ENCODE peak calls at places on chromosomes 4 and X, in six cellular contexts. N is endodermal cell, I is MM.1S, R is endothelial cell of umbilical vein, L is colonic mucosa, P is fibroblast of lung. E is an unnamed sample. For H3K4me1, the result is how much of the 10 kb centered on the place peaks cover.

GRCh38 chrX:69535661-69536060 is 31.5 kb downstream of the NALF2 start:
- DNase-seq in L (no peak), I (no peak), P (no peak), R (no peak), N (peak), E (no peak)

GRCh38 chr4:104826171-104826570 is 320.5 kb upstream of the TET2 start:
- DNase-seq in P (no peak), N (no peak), L (no peak), I (no peak), R (no peak), E (no peak)

GRCh38 chrX:119870626-119871131 is 854 bp downstream of the RNF113A start:
- DNase-seq in I (no peak), N (peak), R (peak), L (peak), P (peak), E (peak)

GRCh38 chrX:140467211-140467610 is 37.7 kb downstream of the SOX3 start:
- DNase-seq in P (peak), N (no peak), L (no peak), I (no peak), R (no peak), E (no peak)

GRCh38 chr4:118821590-118822293 is 14.2 kb downstream of the SEC24D start:
- DNase-seq in R (no peak), N (no peak), L (no peak), I (no peak), P (no peak), E (peak)

GRCh38 chr4:118338981-118339765 is 13.6 kb downstream of the PRSS12 start:
- DNase-seq in I (no peak), P (peak), L (no peak), R (peak), N (no peak), E (peak)

GRCh38 chr4:61896717-61897116 is 696.6 kb downstream of the ADGRL3 start:
- DNase-seq in N (no peak), R (no peak), P (no peak), L (no peak), I (no peak), E (no peak)

GRCh38 chr4:27844359-27844758 is 983.7 kb downstream of the STIM2 start:
- DNase-seq in P (peak), L (no peak), N (no peak), I (no peak), R (no peak), E (peak)

GRCh38 chr4:3406431-3406830 is 35.3 kb upstream of the HGFAC start:
- DNase-seq in I (no peak), R (no peak), N (no peak), L (no peak), P (no peak), E (no peak)

GRCh38 chrX:8404443-8404842 is 60.2 kb upstream of the VCX3B start:
- DNase-seq in P (peak), L (no peak), N (peak), R (peak), I (no peak), E (no peak)

GRCh38 chr4:154719087-154719486 is 24.7 kb upstream of the LRAT start:
- DNase-seq in P (peak), L (no peak), N (no peak), I (no peak), R (no peak), E (peak)

GRCh38 chr4:29390921-29391320 is 1329.2 kb upstream of the PCDH7 start:
- DNase-seq in L (no peak), P (no peak), N (no peak), R (no peak), I (no peak), E (peak)

GRCh38 chrX:42714981-42715688 is 62.8 kb downstream of the PPP1R2C start:
- DNase-seq in P (peak), L (peak), I (no peak), R (peak), N (peak), E (peak)

GRCh38 chr4:156362581-156362980 is 408.9 kb upstream of the CTSO start:
- DNase-seq in L (no peak), P (peak), I (no peak), R (no peak), N (no peak), E (peak)

GRCh38 chr4:8351931-8352367 is 82.4 kb downstream of the HTRA3 start:
- DNase-seq in R (no peak), P (peak), L (no peak), N (no peak), I (no peak), E (peak)

GRCh38 chr4:140172960-140173359 is 19.0 kb upstream of the MAML3 start:
- DNase-seq in R (no peak), N (no peak), I (no peak), L (no peak), P (no peak), E (no peak)

GRCh38 chr4:52288212-52288611 is 237.1 kb downstream of the SPATA18 start:
- DNase-seq in L (no peak), N (no peak), I (no peak), R (no peak), P (no peak), E (no peak)

DNA sequence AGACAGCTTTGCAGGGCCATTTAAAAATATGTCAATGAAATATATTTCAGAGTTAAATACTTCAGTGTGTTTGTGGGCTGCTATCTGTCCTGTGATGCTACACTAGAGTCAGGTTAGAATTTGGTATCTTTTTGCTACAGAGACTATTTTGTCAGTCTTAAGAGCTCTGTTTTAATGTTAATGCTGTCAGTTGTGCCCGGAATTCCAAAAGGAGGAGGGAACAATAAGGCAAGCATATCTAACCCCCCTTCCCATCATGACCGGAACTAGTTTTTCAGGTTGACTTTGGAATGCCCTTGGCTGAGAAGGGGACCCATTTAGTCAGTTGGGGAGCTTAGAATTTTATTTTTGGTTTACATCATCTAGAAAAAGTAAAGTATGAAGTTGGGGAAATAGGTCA is 34.9 kb upstream of the SLC25A4 start:
- DNase-seq in R (no peak), P (no peak), L (no peak), N (no peak), I (no peak), E (no peak)
- H3K4me3 ChIP-seq in R (no peak), P (no peak), L (no peak), N (peak), I (no peak), E (no peak)

DNA sequence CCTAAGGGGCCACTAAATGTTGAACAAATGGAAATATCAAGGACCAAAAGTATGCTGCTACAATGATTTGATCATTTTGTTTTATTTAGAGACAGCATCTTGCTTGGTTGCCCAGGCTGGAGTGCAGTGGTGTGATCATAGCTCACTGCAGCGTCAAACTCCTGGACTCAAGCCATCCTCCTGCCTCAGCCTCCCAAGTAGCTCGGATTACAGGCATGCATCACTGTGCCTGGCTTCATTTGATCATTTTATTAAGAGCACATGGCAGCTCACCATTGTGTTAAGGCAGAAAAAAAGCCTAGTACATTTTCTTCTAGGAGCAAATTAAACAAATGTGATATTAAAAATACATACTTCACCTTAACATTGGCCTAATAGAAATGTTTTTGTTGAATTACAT is 52.7 kb downstream of the DCLK2 start:
- DNase-seq in R (no peak), N (no peak), I (no peak), L (no peak), P (peak), E (peak)
- H3K4me1 ChIP-seq in R (under half), N (under half), I (under half), L (under half), P (under half), E (under half)

DNA sequence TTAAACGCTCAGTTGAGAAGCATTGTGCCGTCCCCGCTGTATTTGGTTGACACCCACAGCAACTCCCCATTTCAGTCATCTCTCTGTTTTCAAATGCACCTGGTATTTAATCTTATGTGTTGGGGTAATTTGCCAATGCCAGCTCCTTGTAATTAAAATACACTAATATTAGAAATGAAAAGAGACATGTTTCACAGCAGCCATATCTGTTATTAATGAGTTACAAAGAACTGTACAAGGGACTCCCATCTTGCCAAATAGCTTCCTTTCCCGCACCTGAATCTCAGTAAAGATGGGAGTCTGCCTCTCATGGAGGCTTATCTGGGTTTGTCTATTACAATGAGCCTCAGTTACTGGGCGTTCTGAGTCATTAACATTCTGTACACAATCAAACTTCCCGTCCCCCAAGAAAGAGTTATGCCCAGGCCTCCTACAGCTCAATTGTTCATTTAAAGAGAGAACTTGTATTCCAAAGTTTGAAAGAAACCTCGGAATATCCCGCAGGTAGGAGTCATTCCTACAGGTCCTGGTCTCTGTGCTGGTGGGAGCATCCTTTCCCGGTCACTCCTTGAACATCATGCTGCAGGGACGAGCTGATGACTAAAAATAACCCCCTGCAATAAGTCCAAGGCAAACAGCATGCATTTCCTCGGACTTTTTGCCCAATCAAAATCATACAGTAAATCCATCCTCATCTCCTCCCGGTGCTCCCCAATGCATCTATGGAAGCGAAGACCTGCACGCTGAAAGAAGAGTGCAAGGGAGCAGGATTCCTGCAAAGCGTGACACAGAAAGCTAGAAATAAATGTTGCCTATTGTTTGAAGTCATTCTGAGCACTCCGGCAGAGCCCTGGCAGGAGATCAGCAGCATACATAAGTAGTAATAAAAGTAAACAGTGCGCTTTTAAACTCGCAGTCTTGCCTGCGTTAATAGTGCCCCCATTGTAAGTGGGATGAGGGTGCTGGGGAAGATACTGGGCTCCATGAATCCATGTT is 926 bp downstream of the NDP start:
- DNase-seq in I (no peak), R (peak), N (no peak), P (peak), L (no peak), E (peak)
- H3K9ac ChIP-seq in I (no peak), R (peak), N (no peak), P (no peak), L (no peak), E (no peak)

GRCh38 chr4:55754754-55755350 is 64.7 kb upstream of the EXOC1L start:
- DNase-seq in R (peak), L (no peak), N (no peak), I (no peak), P (peak), E (peak)
- H3K4me3 ChIP-seq in R (no peak), L (no peak), N (no peak), I (no peak), P (no peak), E (no peak)

DNA sequence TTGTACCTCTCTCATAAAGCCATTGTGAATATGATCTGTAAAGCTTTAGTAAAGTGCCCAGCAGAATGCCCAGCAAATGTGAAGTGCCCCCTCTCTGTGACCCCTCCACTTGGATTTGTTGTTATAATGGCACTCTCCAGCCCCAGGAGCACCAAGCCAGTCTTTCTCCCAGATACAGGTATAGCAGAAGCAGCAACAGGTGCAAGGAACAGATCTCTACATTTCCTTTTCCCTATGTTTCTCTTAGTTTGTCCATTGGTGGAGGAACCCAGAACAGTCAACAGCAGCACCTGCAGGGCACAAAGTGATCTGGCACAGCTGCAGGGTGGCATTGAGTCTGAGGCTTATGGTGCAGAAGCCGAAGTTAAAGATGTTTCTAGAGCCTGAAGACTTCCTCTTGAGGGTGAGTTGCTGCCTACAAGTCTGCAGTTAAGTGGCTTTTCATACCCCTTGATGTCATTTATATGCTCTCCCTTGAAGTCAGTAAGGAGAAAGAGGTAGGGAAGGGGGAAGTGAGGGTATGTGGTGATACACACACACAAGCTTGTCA is 16.1 kb upstream of the CXCL3 start:
- DNase-seq in I (no peak), N (no peak), L (no peak), R (no peak), P (no peak), E (no peak)
- H3K4me1 ChIP-seq in I (under half), N (under half), L (under half), R (under half), P (under half), E (under half)

DNA sequence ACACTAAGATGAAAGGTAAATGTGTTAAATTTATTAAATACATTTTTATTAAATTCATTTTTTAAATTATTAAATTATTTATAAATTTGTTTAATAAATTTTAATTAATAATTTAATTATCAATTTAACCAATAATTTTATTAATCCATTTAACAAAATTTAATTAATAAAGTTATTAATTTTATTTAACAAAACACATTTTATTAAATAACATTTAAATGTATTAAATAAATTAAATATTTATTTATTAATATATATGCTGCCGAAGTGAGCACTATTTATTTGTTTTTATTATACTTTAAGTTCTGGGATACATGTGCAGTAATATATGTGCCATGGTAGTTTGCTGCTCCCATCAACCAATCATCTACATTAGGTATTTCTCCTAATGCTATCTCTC is 719.5 kb downstream of the TRIML1 start:
- DNase-seq in N (no peak), R (no peak), P (no peak), I (no peak), L (no peak), E (no peak)
- H3K9ac ChIP-seq in N (no peak), R (no peak), P (no peak), I (no peak), L (no peak), E (no peak)

GRCh38 chr4:23584024-23584423 is 305.8 kb downstream of the PPARGC1A start:
- DNase-seq in R (no peak), P (peak), N (no peak), L (no peak), I (no peak), E (no peak)
- H3K4me3 ChIP-seq in R (no peak), P (no peak), N (no peak), L (no peak), I (no peak), E (peak)

DNA sequence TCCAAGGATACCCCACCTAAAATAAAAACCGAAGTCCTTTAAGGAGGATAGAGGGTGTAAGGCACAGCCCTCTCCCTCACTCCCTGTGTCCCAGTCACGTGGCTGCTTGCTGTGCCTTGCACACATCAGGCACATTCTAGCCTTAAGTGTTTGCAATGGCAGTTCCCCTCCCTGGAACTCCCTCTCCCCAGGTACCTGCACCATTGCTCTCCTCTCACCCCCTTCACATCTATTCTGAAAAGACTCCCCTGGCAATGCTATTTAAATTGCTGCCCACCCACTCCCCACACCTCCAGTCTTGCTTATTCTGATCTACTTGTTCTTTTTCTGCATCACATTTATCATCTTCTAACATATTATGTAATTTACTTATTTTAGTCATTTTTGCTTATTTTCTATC is 91.6 kb upstream of the LNX1 start:
- DNase-seq in L (no peak), R (no peak), P (no peak), N (no peak), I (no peak), E (no peak)
- H3K4me1 ChIP-seq in L (under half), R (under half), P (under half), N (under half), I (under half), E (half or more)

GRCh38 chr4:33722254-33722653 is 2522.1 kb downstream of the ARAP2 start:
- DNase-seq in I (no peak), R (no peak), N (no peak), L (no peak), P (peak), E (peak)

GRCh38 chr4:33725861-33726260 is 2518.5 kb downstream of the ARAP2 start:
- DNase-seq in N (no peak), L (no peak), R (no peak), P (no peak), I (no peak), E (no peak)

GRCh38 chr4:33724685-33725084 is 2519.6 kb downstream of the ARAP2 start:
- DNase-seq in N (no peak), P (peak), I (no peak), L (no peak), R (no peak), E (no peak)

DNA sequence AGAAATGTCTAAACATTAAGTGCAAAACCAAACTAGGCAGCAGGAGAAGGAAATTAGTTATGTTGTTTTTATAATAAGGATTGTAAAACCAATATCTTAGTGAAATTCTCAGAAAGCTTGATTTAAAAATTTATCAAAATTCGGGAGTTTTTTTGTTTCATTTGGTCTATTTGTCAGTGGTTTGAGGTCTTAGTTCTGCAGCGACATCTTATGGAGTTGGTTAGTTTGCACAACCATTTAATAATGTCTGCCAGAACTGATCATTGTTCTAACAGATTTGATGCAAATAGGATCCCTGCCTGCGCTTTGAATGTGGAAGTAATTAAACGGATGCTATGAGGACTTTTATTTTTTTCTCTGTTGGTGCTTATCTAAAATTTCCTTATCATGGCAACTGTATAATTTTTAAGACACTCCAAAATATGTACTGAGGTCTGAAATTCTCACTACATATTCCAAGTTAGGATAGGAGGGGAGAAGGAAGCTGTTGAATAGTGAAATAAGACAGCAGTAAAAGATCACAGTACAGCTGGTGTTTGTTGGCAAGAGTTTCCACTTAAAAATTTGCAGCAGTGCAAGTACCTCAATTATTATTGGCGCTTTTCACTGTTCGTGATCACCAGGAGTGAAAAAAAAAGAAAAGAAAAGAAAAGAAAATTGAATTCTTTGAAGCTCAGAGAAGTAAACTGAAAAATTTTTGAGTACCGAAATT is 2521.4 kb downstream of the ARAP2 start:
- DNase-seq in I (no peak), L (no peak), P (peak), N (no peak), R (no peak), E (peak)
- H3K9ac ChIP-seq in I (no peak), L (no peak), P (no peak), N (no peak), R (no peak), E (peak)

E was measured in adipocyte.